ENCODE peak calls at places on chromosome 1, in six cellular contexts. N, K, L, Q, V and T are unnamed samples.

GRCh38 chr1:161018631-161018930 is 2.4 kb downstream of the F11R start:
- DNase-seq in N (no peak), K (no peak), L (no peak), Q (no peak), V (no peak), T (no peak)

GRCh38 chr1:193589597-193590040 is 403.2 kb upstream of the B3GALT2 start:
- DNase-seq in N (no peak), K (no peak), L (peak), Q (no peak), V (no peak), T (no peak)

GRCh38 chr1:155794605-155795265 is 62.3 kb downstream of the GON4L start:
- DNase-seq in N (no peak), K (no peak), L (no peak), Q (no peak), V (no peak), T (no peak)

GRCh38 chr1:209876091-209876800 is 48.5 kb downstream of the UTP25 start:
- DNase-seq in N (no peak), K (no peak), L (no peak), Q (no peak), V (no peak), T (no peak)

GRCh38 chr1:246165826-246166709 is 341.0 kb downstream of the SMYD3 start:
- DNase-seq in N (no peak), K (peak), L (no peak), Q (peak), V (no peak), T (no peak)

GRCh38 chr1:154716012-154716411 is 108.0 kb upstream of the ADAR start:
- DNase-seq in N (no peak), K (no peak), L (no peak), Q (no peak), V (no peak), T (peak)

GRCh38 chr1:233244183-233244582 is 51.3 kb downstream of the PCNX2 start:
- DNase-seq in N (peak), K (peak), L (no peak), Q (no peak), V (no peak), T (no peak)

GRCh38 chr1:152029144-152029936 is 7.5 kb downstream of the S100A11 start:
- DNase-seq in N (no peak), K (no peak), L (no peak), Q (no peak), V (no peak), T (peak)

GRCh38 chr1:155860939-155861496 is 1.7 kb downstream of the SYT11 start:
- DNase-seq in N (no peak), K (no peak), L (peak), Q (no peak), V (no peak), T (no peak)

GRCh38 chr1:243505986-243506689 is 250.3 kb downstream of the SDCCAG8 start:
- DNase-seq in N (no peak), K (peak), L (no peak), Q (peak), V (no peak), T (peak)

GRCh38 chr1:94743866-94744265 is 76.3 kb upstream of the SLC44A3 start:
- DNase-seq in N (no peak), K (no peak), L (no peak), Q (no peak), V (no peak), T (no peak)

GRCh38 chr1:202306535-202307345 is 35.0 kb downstream of the UBE2T start:
- DNase-seq in N (no peak), K (no peak), L (no peak), Q (no peak), V (no peak), T (no peak)

GRCh38 chr1:33436557-33437296 is 5.8 kb upstream of the PHC2 start:
- DNase-seq in N (no peak), K (no peak), L (no peak), Q (peak), V (no peak), T (no peak)

GRCh38 chr1:199243423-199244061 is 604.7 kb downstream of the PTPRC start:
- DNase-seq in N (peak), K (peak), L (peak), Q (no peak), V (peak), T (peak)

DNA sequence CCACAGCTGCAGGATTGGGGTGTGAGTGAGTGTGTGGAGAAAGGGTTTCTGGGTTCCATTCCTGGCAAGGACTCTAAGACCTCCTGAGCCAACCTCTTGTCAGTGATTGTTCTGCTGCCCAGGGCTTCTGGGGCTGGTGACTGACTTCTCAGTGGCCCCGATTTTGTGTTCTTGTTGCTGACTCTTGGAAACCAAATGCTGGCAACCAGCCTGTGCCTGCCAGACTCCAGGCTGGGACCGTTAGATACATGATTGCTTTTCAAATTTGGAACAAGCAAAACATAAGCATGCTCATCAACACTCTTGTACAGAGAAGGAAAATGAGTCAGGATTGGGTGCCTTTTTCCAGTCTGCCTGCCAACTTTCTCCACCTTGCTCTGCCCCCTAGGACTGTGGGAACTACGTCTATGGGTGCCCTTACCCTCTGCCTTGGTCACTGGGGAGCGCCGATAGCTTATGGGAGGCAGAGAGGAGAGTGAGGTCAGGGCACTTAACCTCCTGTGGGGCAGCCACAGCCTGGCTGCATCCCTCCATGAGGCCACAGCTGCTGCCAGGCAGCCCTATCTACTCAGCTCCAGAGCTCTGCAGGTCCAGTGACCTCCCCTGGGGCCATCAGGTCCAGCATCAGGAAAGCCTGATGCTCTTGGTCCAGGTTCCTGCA is 39.3 kb upstream of the EPS8L3 start:
- DNase-seq in N (no peak), K (no peak), L (peak), Q (no peak), V (no peak), T (no peak)
- TF ChIP-seq MYC in N (no peak), K (no peak), L (no peak), Q (no peak), V (no peak), T (no peak)

DNA sequence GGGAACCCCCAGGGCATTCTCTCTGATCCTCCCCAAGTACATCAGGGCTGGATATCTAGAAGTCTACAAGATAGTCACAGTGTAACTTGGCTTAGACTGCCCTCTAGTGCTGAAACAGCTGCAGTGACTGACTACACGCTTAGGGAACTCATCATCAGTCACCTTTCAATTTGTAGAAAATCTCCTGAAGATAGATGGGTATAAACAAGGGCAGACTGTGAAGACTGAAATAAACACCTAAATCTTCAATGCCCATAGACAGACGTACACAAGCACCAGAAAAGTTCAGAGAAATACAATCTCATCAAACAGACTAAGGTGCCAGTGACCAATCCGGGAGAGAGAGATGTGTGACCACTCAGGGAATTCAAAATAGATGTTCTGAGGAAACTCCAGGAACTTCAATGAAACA is 46.6 kb downstream of the PACC1 start:
- DNase-seq in N (peak), K (peak), L (peak), Q (peak), V (peak), T (peak)
- TF ChIP-seq MYC in N (no peak), K (no peak), L (no peak), Q (no peak), V (no peak), T (no peak)

GRCh38 chr1:217087981-217088380 is 364.8 kb upstream of the ESRRG start:
- DNase-seq in N (no peak), K (no peak), L (no peak), Q (no peak), V (no peak), T (no peak)

GRCh38 chr1:217091601-217092000 is 368.4 kb upstream of the ESRRG start:
- DNase-seq in N (no peak), K (no peak), L (no peak), Q (no peak), V (no peak), T (no peak)

GRCh38 chr1:217089239-217090014 is 366.2 kb upstream of the ESRRG start:
- DNase-seq in N (peak), K (no peak), L (no peak), Q (no peak), V (no peak), T (no peak)

GRCh38 chr1:217088521-217089221 is 365.4 kb upstream of the ESRRG start:
- DNase-seq in N (no peak), K (no peak), L (no peak), Q (no peak), V (no peak), T (no peak)

DNA sequence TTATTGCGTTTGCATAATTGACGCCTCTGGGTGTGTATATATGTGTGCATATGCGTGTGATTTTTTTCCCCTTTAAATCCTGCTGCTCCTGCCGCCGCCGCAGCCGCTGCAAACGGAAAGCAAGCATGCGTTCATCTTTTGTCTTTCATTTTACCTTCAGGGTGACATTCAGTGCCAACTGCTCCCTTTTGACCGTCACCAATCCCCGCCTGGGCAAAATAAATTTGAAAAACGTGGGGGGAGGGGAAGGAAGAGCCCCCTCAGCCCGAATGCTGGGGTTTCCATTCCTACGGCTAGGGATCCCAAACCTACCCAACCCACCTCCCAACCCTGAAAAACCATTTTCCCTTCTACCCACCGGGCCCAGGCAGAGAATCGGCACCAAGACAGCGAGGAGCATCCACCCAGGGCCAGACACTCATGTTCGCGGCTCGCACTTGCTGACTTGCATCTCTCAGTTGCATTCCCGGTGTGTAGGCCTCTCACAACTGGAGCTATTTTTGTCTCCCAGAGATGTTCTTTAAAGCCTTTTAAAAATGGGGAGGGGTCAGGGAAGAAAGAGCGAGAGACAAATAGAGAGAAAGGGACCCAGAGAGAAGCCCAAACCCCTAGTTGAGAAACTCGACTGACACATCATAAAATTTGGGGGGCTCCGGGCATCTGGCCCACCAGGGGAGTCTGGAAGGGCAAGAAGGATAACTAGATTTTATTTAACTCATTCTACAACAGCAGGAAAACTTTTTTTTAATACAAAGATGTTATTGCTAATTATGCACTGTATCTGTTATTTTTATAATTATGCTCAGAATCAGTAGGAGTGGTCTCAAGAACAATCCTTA is 367.1 kb upstream of the ESRRG start:
- DNase-seq in N (no peak), K (no peak), L (no peak), Q (no peak), V (no peak), T (no peak)
- TF ChIP-seq MYC in N (no peak), K (no peak), L (no peak), Q (no peak), V (no peak), T (no peak)

GRCh38 chr1:30878559-30878958 is 30.0 kb downstream of the SDC3 start:
- DNase-seq in N (no peak), K (no peak), L (no peak), Q (no peak), V (no peak), T (no peak)
- TF ChIP-seq MYC in N (no peak), K (no peak), L (no peak), Q (no peak), V (no peak), T (no peak)